ENCODE peak calls at places on chromosome 11, in seven cellular contexts. One of them, this sample, is unnamed.

GRCh38 chr11:28342704-28343103 is 234.5 kb downstream of the METTL15 start:
- DNase-seq in Karpas-422: no peak
- DNase-seq in IMR-90: peak; percentile 50
- DNase-seq in mesenchymal stem cell: peak; percentile 39
- DNase-seq in trophoblast cell: no peak
- DNase-seq in SK-N-SH: no peak
- DNase-seq in mesendoderm: no peak
- DNase-seq in this sample: peak; percentile 29

GRCh38 chr11:29957406-29957805 is 59.4 kb downstream of the KCNA4 start:
- DNase-seq in SK-N-SH: no peak
- DNase-seq in Karpas-422: no peak
- DNase-seq in mesendoderm: peak; percentile 73
- DNase-seq in mesenchymal stem cell: no peak
- DNase-seq in IMR-90: no peak
- DNase-seq in trophoblast cell: no peak
- DNase-seq in this sample: no peak

GRCh38 chr11:33387586-33387985 is 130.4 kb downstream of the HIPK3 start:
- DNase-seq in trophoblast cell: no peak
- DNase-seq in SK-N-SH: no peak
- DNase-seq in mesenchymal stem cell: no peak
- DNase-seq in mesendoderm: no peak
- DNase-seq in IMR-90: no peak
- DNase-seq in Karpas-422: no peak
- DNase-seq in this sample: no peak

GRCh38 chr11:34086554-34087278 is 18.7 kb upstream of the NAT10 start:
- DNase-seq in mesendoderm: no peak
- DNase-seq in Karpas-422: no peak
- DNase-seq in mesenchymal stem cell: peak; percentile 62
- DNase-seq in SK-N-SH: no peak
- DNase-seq in IMR-90: peak; percentile 70
- DNase-seq in trophoblast cell: no peak
- DNase-seq in this sample: no peak

GRCh38 chr11:8192016-8192895 is 23.4 kb upstream of the RIC3 start:
- DNase-seq in mesenchymal stem cell: peak; percentile 64
- DNase-seq in trophoblast cell: peak; percentile 55
- DNase-seq in mesendoderm: peak; percentile 88
- DNase-seq in Karpas-422: peak; percentile 74
- DNase-seq in IMR-90: peak; percentile 63
- DNase-seq in SK-N-SH: peak; percentile 91
- DNase-seq in this sample: peak; percentile 84

GRCh38 chr11:92977401-92977800 is 8.0 kb downstream of the MTNR1B start:
- DNase-seq in IMR-90: no peak
- DNase-seq in mesenchymal stem cell: no peak
- DNase-seq in trophoblast cell: no peak
- DNase-seq in SK-N-SH: no peak
- DNase-seq in mesendoderm: no peak
- DNase-seq in Karpas-422: no peak
- DNase-seq in this sample: no peak

GRCh38 chr11:88538088-88538487 is 200.6 kb upstream of the CTSC start:
- DNase-seq in trophoblast cell: no peak
- DNase-seq in mesendoderm: no peak
- DNase-seq in IMR-90: peak; percentile 56
- DNase-seq in SK-N-SH: no peak
- DNase-seq in mesenchymal stem cell: peak; percentile 20
- DNase-seq in Karpas-422: no peak
- DNase-seq in this sample: peak; percentile 75

GRCh38 chr11:95067828-95068244 is 1.1 kb downstream of the SRSF8 start:
- DNase-seq in mesendoderm: no peak
- DNase-seq in mesenchymal stem cell: no peak
- DNase-seq in SK-N-SH: no peak
- DNase-seq in IMR-90: no peak
- DNase-seq in Karpas-422: no peak
- DNase-seq in trophoblast cell: no peak
- DNase-seq in this sample: no peak

GRCh38 chr11:115740365-115740764 is 236.2 kb upstream of the CADM1 start:
- DNase-seq in trophoblast cell: no peak
- DNase-seq in mesendoderm: no peak
- DNase-seq in IMR-90: no peak
- DNase-seq in Karpas-422: no peak
- DNase-seq in SK-N-SH: no peak
- DNase-seq in mesenchymal stem cell: no peak
- DNase-seq in this sample: no peak

GRCh38 chr11:67053896-67054850 is 2.5 kb upstream of the RHOD start:
- DNase-seq in trophoblast cell: peak; percentile 88
- DNase-seq in mesendoderm: peak; percentile 74
- DNase-seq in mesenchymal stem cell: peak; percentile 91
- DNase-seq in Karpas-422: peak; percentile 82
- DNase-seq in IMR-90: peak; percentile 91
- DNase-seq in SK-N-SH: peak; percentile 92
- DNase-seq in this sample: peak; percentile 76

GRCh38 chr11:134046681-134047449 is 22.0 kb upstream of the JAM3 start:
- DNase-seq in mesendoderm: peak; percentile 53
- DNase-seq in IMR-90: no peak
- DNase-seq in Karpas-422: no peak
- DNase-seq in SK-N-SH: no peak
- DNase-seq in mesenchymal stem cell: no peak
- DNase-seq in trophoblast cell: no peak
- DNase-seq in this sample: no peak

GRCh38 chr11:34299284-34299961 is 58.4 kb downstream of the ABTB2 start:
- DNase-seq in Karpas-422: no peak
- DNase-seq in trophoblast cell: no peak
- DNase-seq in mesenchymal stem cell: no peak
- DNase-seq in SK-N-SH: no peak
- DNase-seq in mesendoderm: peak; percentile 49
- DNase-seq in IMR-90: no peak
- DNase-seq in this sample: no peak

GRCh38 chr11:122601131-122602125 is 54.1 kb upstream of the UBASH3B start:
- DNase-seq in mesenchymal stem cell: peak; percentile 89
- DNase-seq in trophoblast cell: peak; percentile 3
- DNase-seq in Karpas-422: no peak
- DNase-seq in mesendoderm: peak; percentile 51
- DNase-seq in IMR-90: peak; percentile 69
- DNase-seq in SK-N-SH: no peak
- DNase-seq in this sample: peak; percentile 87

GRCh38 chr11:27287205-27287604 is 75.8 kb downstream of the CCDC34 start:
- DNase-seq in SK-N-SH: no peak
- DNase-seq in IMR-90: no peak
- DNase-seq in trophoblast cell: no peak
- DNase-seq in mesenchymal stem cell: no peak
- DNase-seq in Karpas-422: no peak
- DNase-seq in mesendoderm: no peak
- DNase-seq in this sample: no peak

GRCh38 chr11:71171576-71171975 is 80.8 kb downstream of the SHANK2 start:
- DNase-seq in Karpas-422: no peak
- DNase-seq in mesenchymal stem cell: no peak
- DNase-seq in IMR-90: no peak
- DNase-seq in mesendoderm: no peak
- DNase-seq in trophoblast cell: no peak
- DNase-seq in SK-N-SH: no peak
- DNase-seq in this sample: no peak

GRCh38 chr11:27524155-27524554 is 17.6 kb upstream of the LIN7C start:
- DNase-seq in Karpas-422: peak; percentile 49
- DNase-seq in trophoblast cell: peak; percentile 66
- DNase-seq in mesenchymal stem cell: peak; percentile 30
- DNase-seq in mesendoderm: peak; percentile 83
- DNase-seq in IMR-90: peak; percentile 66
- DNase-seq in SK-N-SH: peak; percentile 6
- DNase-seq in this sample: peak; percentile 39

GRCh38 chr11:104319396-104319795 is 155.4 kb upstream of the PDGFD start:
- DNase-seq in IMR-90: no peak
- DNase-seq in mesenchymal stem cell: no peak
- DNase-seq in trophoblast cell: no peak
- DNase-seq in SK-N-SH: no peak
- DNase-seq in mesendoderm: no peak
- DNase-seq in Karpas-422: no peak
- DNase-seq in this sample: no peak

GRCh38 chr11:8814923-8815240 is 96.1 kb upstream of the AKIP1 start:
- DNase-seq in IMR-90: no peak
- DNase-seq in mesendoderm: peak; percentile 61
- DNase-seq in Karpas-422: no peak
- DNase-seq in SK-N-SH: no peak
- DNase-seq in trophoblast cell: no peak
- DNase-seq in mesenchymal stem cell: no peak
- DNase-seq in this sample: peak; percentile 30

DNA sequence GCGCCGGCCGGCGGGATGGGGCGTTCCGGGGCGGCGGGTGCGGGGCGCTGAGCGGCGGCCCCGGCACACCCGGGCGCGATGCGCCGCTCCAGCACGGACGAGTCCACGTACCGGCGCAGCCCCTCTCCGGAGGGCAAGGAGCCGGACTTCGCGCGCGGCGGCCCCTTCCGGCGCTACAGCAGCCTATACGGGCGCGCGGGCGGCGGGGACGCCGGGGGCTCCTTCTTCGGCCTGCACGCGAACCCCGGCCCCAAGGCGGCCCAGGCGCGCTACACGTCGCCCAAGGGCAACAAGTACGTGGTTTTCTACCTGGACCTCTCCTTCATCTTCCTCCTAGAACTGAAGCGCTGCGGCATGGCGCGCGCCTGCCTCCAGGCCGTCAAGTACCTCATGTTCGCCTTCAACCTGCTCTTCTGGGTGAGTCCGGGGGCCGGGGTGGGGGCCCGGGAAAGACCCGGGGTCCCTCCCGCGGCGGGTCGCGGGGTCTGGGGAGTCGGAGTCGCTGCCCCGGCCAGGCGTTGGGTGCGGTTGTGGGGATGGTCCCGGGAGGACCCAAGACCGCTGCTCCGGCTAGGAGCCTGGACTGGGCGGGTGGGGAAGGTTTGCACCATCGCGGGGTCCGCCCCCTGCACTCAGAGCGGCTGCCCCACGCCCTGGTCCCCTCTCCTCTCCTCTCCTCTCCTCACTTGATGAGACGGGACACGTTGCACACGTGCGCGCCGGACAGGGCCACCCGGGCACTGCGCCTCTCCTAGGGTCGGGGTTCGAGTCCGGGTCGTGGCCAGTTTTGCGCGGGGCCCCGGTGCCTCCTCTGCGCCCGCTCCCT is 7.5 kb downstream of the TSPAN4 start:
- DNase-seq in Karpas-422: no peak
- DNase-seq in trophoblast cell: no peak
- DNase-seq in SK-N-SH: peak; percentile 87
- DNase-seq in mesendoderm: no peak
- DNase-seq in IMR-90: no peak
- DNase-seq in mesenchymal stem cell: peak; percentile 26
- DNase-seq in this sample: peak; percentile 50
- H3K4me3 ChIP-seq in Karpas-422: no peak overlapping the region
- H3K4me3 ChIP-seq in trophoblast cell: peak overlapping the region; percentile 64
- H3K4me3 ChIP-seq in SK-N-SH: peak overlapping the region; percentile 51
- H3K4me3 ChIP-seq in mesendoderm: peak overlapping the region; percentile 19
- H3K4me3 ChIP-seq in IMR-90: peak overlapping the region; percentile 53
- H3K4me3 ChIP-seq in mesenchymal stem cell: peak overlapping the region; percentile 64
- H3K4me3 ChIP-seq in this sample: peak overlapping the region; percentile 41

DNA sequence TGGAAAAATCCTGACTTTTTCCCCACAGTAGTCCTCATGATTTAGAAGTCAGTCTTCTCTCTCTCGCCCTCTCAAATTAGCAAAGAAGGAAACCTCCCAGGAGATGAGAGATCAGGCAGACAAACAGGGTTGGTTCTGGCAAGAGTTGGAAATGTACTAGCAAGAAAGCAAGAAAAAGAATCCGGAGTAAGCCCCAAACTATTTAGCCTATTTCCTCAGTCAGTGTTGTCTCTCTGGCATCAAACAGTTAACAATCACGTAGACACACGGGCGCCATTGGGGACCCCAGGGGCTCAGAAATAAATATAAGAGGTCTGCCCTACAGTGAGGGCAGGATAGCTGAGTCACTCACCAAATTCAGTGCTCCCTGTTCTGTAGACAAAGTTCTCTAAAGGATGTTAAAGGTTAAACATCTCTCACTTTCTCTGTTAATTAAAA is 4.7 kb downstream of the C11orf52 start:
- DNase-seq in trophoblast cell: no peak
- DNase-seq in mesenchymal stem cell: peak; percentile 66
- DNase-seq in IMR-90: peak; percentile 48
- DNase-seq in Karpas-422: no peak
- DNase-seq in mesendoderm: peak; percentile 49
- DNase-seq in SK-N-SH: no peak
- DNase-seq in this sample: peak; percentile 62
- H3K9ac ChIP-seq in trophoblast cell: no peak overlapping the region
- H3K9ac ChIP-seq in mesenchymal stem cell: peak overlapping the region; percentile 93
- H3K9ac ChIP-seq in IMR-90: peak overlapping the region; percentile 57
- H3K9ac ChIP-seq in Karpas-422: no peak overlapping the region
- H3K9ac ChIP-seq in mesendoderm: no peak overlapping the region
- H3K9ac ChIP-seq in SK-N-SH: peak overlapping the region; percentile 30
- H3K9ac ChIP-seq in this sample: peak overlapping the region; percentile 91

GRCh38 chr11:46826310-46827044 is 19.6 kb downstream of the CKAP5 start:
- DNase-seq in IMR-90: peak; percentile 68
- DNase-seq in mesendoderm: peak; percentile 91
- DNase-seq in trophoblast cell: peak; percentile 83
- DNase-seq in SK-N-SH: peak; percentile 88
- DNase-seq in mesenchymal stem cell: peak; percentile 86
- DNase-seq in Karpas-422: peak; percentile 84
- DNase-seq in this sample: peak; percentile 90

GRCh38 chr11:46832511-46833214 is 13.4 kb downstream of the CKAP5 start:
- DNase-seq in mesenchymal stem cell: no peak
- DNase-seq in trophoblast cell: peak; percentile 43
- DNase-seq in Karpas-422: no peak
- DNase-seq in SK-N-SH: peak; percentile 38
- DNase-seq in mesendoderm: no peak
- DNase-seq in IMR-90: no peak
- DNase-seq in this sample: no peak

GRCh38 chr11:46827995-46828394 is 18.1 kb downstream of the CKAP5 start:
- DNase-seq in IMR-90: peak; percentile 35
- DNase-seq in mesenchymal stem cell: no peak
- DNase-seq in trophoblast cell: no peak
- DNase-seq in SK-N-SH: no peak
- DNase-seq in Karpas-422: no peak
- DNase-seq in mesendoderm: no peak
- DNase-seq in this sample: peak; percentile 58
- H3K27me3 ChIP-seq in IMR-90: no peaks in the 10 kb centered on the region
- H3K27me3 ChIP-seq in mesenchymal stem cell: no peaks in the 10 kb centered on the region
- H3K27me3 ChIP-seq in trophoblast cell: no peaks in the 10 kb centered on the region
- H3K27me3 ChIP-seq in SK-N-SH: no peaks in the 10 kb centered on the region
- H3K27me3 ChIP-seq in Karpas-422: no peaks in the 10 kb centered on the region
- H3K27me3 ChIP-seq in mesendoderm: no peaks in the 10 kb centered on the region
- H3K27me3 ChIP-seq in this sample: no peaks in the 10 kb centered on the region

DNA sequence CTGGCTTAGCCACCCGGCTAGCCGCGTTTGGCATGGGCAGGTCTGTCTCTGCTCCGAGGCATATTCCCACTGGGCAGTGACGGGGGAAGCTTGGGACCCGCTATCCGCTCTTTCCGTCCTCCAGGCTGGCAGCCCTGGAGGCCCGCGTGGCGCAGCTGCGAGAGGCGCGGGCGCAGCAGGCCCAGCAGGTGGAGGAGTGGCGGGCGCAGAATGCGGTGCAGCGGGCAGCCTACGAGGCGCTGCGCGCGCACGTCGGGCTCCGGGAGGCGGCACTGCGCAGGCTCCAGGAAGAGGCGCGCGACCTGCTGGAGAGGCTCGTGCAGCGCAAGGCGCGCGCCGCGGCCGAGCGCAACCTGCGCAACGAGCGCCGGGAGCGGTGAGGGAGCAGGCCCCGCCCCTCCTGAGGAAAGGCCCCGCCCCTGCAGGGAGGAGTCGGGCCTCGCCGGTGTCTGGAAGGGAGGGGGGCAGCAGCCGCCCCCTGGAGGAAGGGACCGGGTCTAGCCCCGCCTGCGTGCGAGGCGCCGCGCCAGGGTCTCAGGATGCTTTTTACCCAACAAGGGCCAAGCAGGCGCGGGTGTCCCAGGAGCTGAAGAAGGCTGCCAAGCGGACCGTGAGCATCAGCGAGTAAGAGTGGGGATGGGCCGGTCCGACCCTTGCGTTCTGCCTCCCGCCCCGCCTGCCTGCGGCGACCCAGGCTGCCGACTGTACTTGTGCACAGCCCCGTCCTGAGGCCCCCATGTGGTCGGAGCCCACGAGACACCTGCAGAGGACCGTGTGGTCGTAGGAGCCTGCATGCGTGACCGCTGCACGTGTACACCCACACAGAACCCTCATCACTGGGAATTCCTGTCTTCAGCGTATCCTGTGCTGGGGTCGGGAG is 7.9 kb downstream of the ATG16L2 start:
- DNase-seq in mesenchymal stem cell: peak; percentile 86
- DNase-seq in Karpas-422: peak; percentile 94
- DNase-seq in IMR-90: peak; percentile 84
- DNase-seq in SK-N-SH: peak; percentile 98
- DNase-seq in trophoblast cell: peak; percentile 92
- DNase-seq in mesendoderm: peak; percentile 94
- DNase-seq in this sample: peak; percentile 93
- H3K4me3 ChIP-seq in mesenchymal stem cell: peak overlapping the region; percentile 58
- H3K4me3 ChIP-seq in Karpas-422: peak overlapping the region; percentile 65
- H3K4me3 ChIP-seq in IMR-90: peak overlapping the region; percentile 57
- H3K4me3 ChIP-seq in SK-N-SH: peak overlapping the region; percentile 43
- H3K4me3 ChIP-seq in trophoblast cell: peak overlapping the region; percentile 63
- H3K4me3 ChIP-seq in mesendoderm: peak overlapping the region; percentile 27
- H3K4me3 ChIP-seq in this sample: peak overlapping the region; percentile 82

This sample was measured in adipocyte.